ENCODE peak calls at places on chromosomes 4 and X, in five cellular contexts. T is T follicular helper cell; V is heart left ventricle; L is effector memory CD8-positive, alpha-beta T cell; G is M059J. B is an unnamed sample.

GRCh38 chr4:2596153-2596552 is 59.7 kb downstream of the FAM193A start:
- DNase-seq in T (no peak), V (no peak), L (no peak), G (no peak), B (no peak)

GRCh38 chr4:184382189-184382846 is 92.0 kb downstream of the IRF2 start:
- DNase-seq in T (no peak), V (no peak), L (no peak), G (no peak), B (no peak)

GRCh38 chr4:52822583-52823477 is 39.3 kb upstream of the RASL11B start:
- DNase-seq in T (no peak), V (no peak), L (no peak), G (peak; percentile 96), B (no peak)

GRCh38 chrX:45200741-45201234 is at the start of gene DIPK2B:
- DNase-seq in T (no peak), V (peak; percentile 60), L (no peak), G (no peak), B (no peak)

GRCh38 chrX:15930585-15930984 is 76.0 kb upstream of the AP1S2 start:
- DNase-seq in T (no peak), V (no peak), L (no peak), G (peak; percentile 62), B (no peak)

GRCh38 chr4:95091272-95091671 is 333.5 kb downstream of the BMPR1B start:
- DNase-seq in T (no peak), V (no peak), L (no peak), G (no peak), B (no peak)

GRCh38 chr4:136369073-136369472 is 1163.2 kb downstream of the PCDH18 start:
- DNase-seq in T (no peak), V (no peak), L (no peak), G (peak; percentile 2), B (no peak)

GRCh38 chr4:110869862-110870577 is 247.1 kb upstream of the PITX2 start:
- DNase-seq in T (no peak), V (no peak), L (no peak), G (peak; percentile 66), B (no peak)

GRCh38 chr4:15353207-15353606 is 74.6 kb upstream of the C1QTNF7 start:
- DNase-seq in T (no peak), V (no peak), L (no peak), G (no peak), B (no peak)

GRCh38 chr4:129455462-129455861 is 359.5 kb downstream of the C4orf33 start:
- DNase-seq in T (no peak), V (no peak), L (no peak), G (no peak), B (no peak)

GRCh38 chrX:68420559-68420958 is 12.7 kb downstream of the OPHN1 start:
- DNase-seq in T (no peak), V (no peak), L (no peak), G (no peak), B (no peak)

GRCh38 chrX:144627947-144628346 is 619.4 kb upstream of the SPANXN1 start:
- DNase-seq in T (no peak), V (no peak), L (no peak), G (no peak), B (no peak)

GRCh38 chr4:82423245-82424054 is 6.8 kb downstream of the HNRNPDL start:
- DNase-seq in T (no peak), V (no peak), L (no peak), G (peak; percentile 75), B (no peak)

B was measured in stimulated activated naive CD8-positive, alpha-beta T cell treated with anti-CD3 and anti-CD28 coated beads, Interleukin-15, Interleukin-2, amounts not matched to agents 100 U/mL and 50 U/mL, for 24 hours.